ENCODE peak calls at places on chromosome 14, in five cellular contexts. P is lower lobe of right lung, X is GM20000, F is sigmoid colon, Q is HCT116. A is an unnamed sample.

GRCh38 chr14:102508410-102508773 is 1.2 kb downstream of the ANKRD9 start:
- DNase-seq in P (peak; percentile 69), X (peak; percentile 60), F (no peak), Q (no peak), A (peak; percentile 75)

GRCh38 chr14:70721542-70721941 is 79.8 kb downstream of the TTC9 start:
- DNase-seq in P (no peak), X (no peak), F (no peak), Q (no peak), A (no peak)

GRCh38 chr14:35789651-35790050 is 19.4 kb downstream of the RALGAPA1 start:
- DNase-seq in P (no peak), X (no peak), F (no peak), Q (no peak), A (no peak)

GRCh38 chr14:92603309-92604257 is 90.0 kb downstream of the RIN3 start:
- DNase-seq in P (peak; percentile 60), X (no peak), F (peak; percentile 93), Q (no peak), A (peak; percentile 41)

GRCh38 chr14:104246401-104247335 is 108.3 kb downstream of the KIF26A start:
- DNase-seq in P (peak; percentile 28), X (no peak), F (no peak), Q (no peak), A (no peak)

GRCh38 chr14:67480011-67480410 is 8.5 kb downstream of the TMEM229B start:
- DNase-seq in P (no peak), X (no peak), F (no peak), Q (no peak), A (no peak)

GRCh38 chr14:80628547-80628946 is 313.0 kb downstream of the CEP128 start:
- DNase-seq in P (no peak), X (no peak), F (no peak), Q (no peak), A (no peak)

GRCh38 chr14:102209224-102209966 is 69.7 kb downstream of the WDR20 start:
- DNase-seq in P (no peak), X (no peak), F (peak; percentile 60), Q (no peak), A (no peak)

GRCh38 chr14:65927871-65928270 is 515.3 kb downstream of the FUT8 start:
- DNase-seq in P (no peak), X (no peak), F (no peak), Q (no peak), A (no peak)

GRCh38 chr14:49997991-49998390 is 105.1 kb downstream of the ARF6 start:
- DNase-seq in P (no peak), X (no peak), F (no peak), Q (no peak), A (no peak)

GRCh38 chr14:34053666-34054065 is 102.8 kb upstream of the EGLN3 start:
- DNase-seq in P (no peak), X (no peak), F (peak; percentile 85), Q (no peak), A (no peak)

GRCh38 chr14:75518625-75519024 is 3.6 kb upstream of the BATF start:
- DNase-seq in P (no peak), X (peak; percentile 51), F (no peak), Q (peak; percentile 12), A (no peak)

GRCh38 chr14:96108061-96108795 is 69.1 kb downstream of the C14orf132 start:
- DNase-seq in P (no peak), X (no peak), F (no peak), Q (no peak), A (no peak)

GRCh38 chr14:90302529-90303303 is 29.0 kb downstream of the NRDE2 start:
- DNase-seq in P (no peak), X (no peak), F (no peak), Q (no peak), A (no peak)

GRCh38 chr14:104593241-104593701 is 11.3 kb downstream of the TMEM179 start:
- DNase-seq in P (peak; percentile 34), X (no peak), F (no peak), Q (no peak), A (no peak)

GRCh38 chr14:77000340-77001235 is 27.9 kb downstream of the IRF2BPL start:
- DNase-seq in P (no peak), X (peak; percentile 45), F (peak; percentile 86), Q (no peak), A (no peak)

GRCh38 chr14:106843951-106844483 is 1317.6 kb downstream of the TMEM121 start:
- DNase-seq in P (peak; percentile 65), X (no peak), F (no peak), Q (no peak), A (peak; percentile 85)

GRCh38 chr14:92473947-92474535 is 39.5 kb upstream of the RIN3 start:
- DNase-seq in P (no peak), X (no peak), F (no peak), Q (no peak), A (no peak)

GRCh38 chr14:85934123-85934885 is 404.4 kb downstream of the FLRT2 start:
- DNase-seq in P (peak; percentile 47), X (peak; percentile 38), F (peak; percentile 61), Q (no peak), A (peak; percentile 19)

GRCh38 chr14:36161781-36162180 is 14.7 kb downstream of the PTCSC3 start:
- DNase-seq in P (no peak), X (no peak), F (no peak), Q (no peak), A (no peak)

GRCh38 chr14:99982449-99983250 is 82.6 kb upstream of the EVL start:
- DNase-seq in P (no peak), X (peak; percentile 80), F (no peak), Q (peak; percentile 34), A (no peak)

GRCh38 chr14:69500096-69500495 is 15.6 kb downstream of the PLEKHD1 start:
- DNase-seq in P (no peak), X (no peak), F (no peak), Q (no peak), A (no peak)

GRCh38 chr14:64465208-64465821 is at the start of gene AKAP5:
- DNase-seq in P (peak; percentile 54), X (peak; percentile 86), F (no peak), Q (no peak), A (no peak)

GRCh38 chr14:65940056-65940735 is 527.7 kb downstream of the FUT8 start:
- DNase-seq in P (no peak), X (peak; percentile 29), F (no peak), Q (peak; percentile 39), A (peak; percentile 27)

GRCh38 chr14:90580381-90581335 is 183.8 kb downstream of the CALM1 start:
- DNase-seq in P (no peak), X (no peak), F (no peak), Q (no peak), A (no peak)

GRCh38 chr14:37791384-37792036 is 196.1 kb downstream of the TTC6 start:
- DNase-seq in P (no peak), X (no peak), F (no peak), Q (no peak), A (no peak)

GRCh38 chr14:103966631-103967030 is 24.3 kb upstream of the RD3L start:
- DNase-seq in P (no peak), X (no peak), F (no peak), Q (no peak), A (no peak)

GRCh38 chr14:69901113-69901951 is 22.1 kb downstream of the SMOC1 start:
- DNase-seq in P (no peak), X (no peak), F (no peak), Q (no peak), A (no peak)

GRCh38 chr14:55448146-55448614 is 7.8 kb upstream of the TBPL2 start:
- DNase-seq in P (no peak), X (no peak), F (no peak), Q (peak; percentile 100), A (peak; percentile 54)
- TF ChIP-seq CTCF in P (no peak), X (no peak), F (no peak), Q (no peak), A (no peak)

GRCh38 chr14:24690492-24690891 is 56.5 kb upstream of the GZMB start:
- DNase-seq in P (no peak), X (no peak), F (no peak), Q (no peak), A (no peak)
- TF ChIP-seq CTCF in P (no peak), X (no peak), F (no peak), Q (no peak), A (no peak)

GRCh38 chr14:23434488-23435219 is 806 bp downstream of the MYH7 start:
- DNase-seq in P (no peak), X (no peak), F (peak; percentile 34), Q (no peak), A (no peak)

GRCh38 chr14:23432102-23432925 is 3.1 kb downstream of the MYH7 start:
- DNase-seq in P (no peak), X (no peak), F (peak; percentile 49), Q (no peak), A (no peak)

GRCh38 chr14:23431486-23431885 is 4.0 kb downstream of the MYH7 start:
- DNase-seq in P (no peak), X (no peak), F (peak; percentile 13), Q (no peak), A (no peak)

GRCh38 chr14:23432946-23433345 is 2.5 kb downstream of the MYH7 start:
- DNase-seq in P (no peak), X (no peak), F (peak; percentile 34), Q (no peak), A (no peak)

DNA sequence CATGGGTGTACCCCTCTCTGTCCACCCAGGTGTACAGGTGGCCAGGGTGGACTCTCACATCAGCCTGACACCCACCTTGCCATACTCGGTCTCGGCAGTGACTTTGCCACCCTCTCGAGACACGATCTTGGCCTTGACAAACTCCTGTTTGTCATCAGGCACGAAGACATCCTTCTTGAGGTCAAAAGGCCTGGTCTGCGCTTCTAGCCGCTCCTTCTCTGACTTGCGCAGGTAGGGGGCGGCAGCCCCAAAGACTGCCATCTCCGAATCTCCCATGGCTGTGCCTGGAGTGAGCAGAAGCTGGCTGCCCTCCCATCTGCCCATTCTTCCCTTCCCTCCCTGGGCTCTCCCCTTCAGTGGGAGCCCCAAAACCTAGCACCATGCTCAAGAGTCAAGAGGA is 2.0 kb downstream of the MYH7 start:
- DNase-seq in P (no peak), X (no peak), F (peak; percentile 54), Q (no peak), A (no peak)
- TF ChIP-seq CTCF in P (no peak), X (no peak), F (no peak), Q (no peak), A (no peak)

DNA sequence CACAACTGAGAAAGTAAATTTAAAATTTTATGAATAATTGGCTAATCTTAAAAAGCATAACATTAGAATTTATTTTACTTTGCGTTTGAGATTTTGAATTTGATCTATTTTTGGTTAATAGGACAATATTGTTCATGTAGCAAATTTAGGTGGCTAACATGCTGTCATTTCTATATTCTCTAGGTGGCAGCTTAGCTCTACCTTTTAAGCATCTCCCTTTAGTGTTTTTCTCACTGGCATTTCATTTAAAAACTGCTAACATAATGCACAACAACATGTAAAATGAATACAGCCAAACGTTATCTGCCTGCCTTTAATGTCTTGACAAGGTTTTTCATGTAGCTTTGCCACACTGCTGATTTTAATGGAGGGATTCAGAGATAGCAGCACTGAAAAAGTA is 272.3 kb upstream of the FBXO33 start:
- DNase-seq in P (no peak), X (no peak), F (no peak), Q (no peak), A (no peak)
- TF ChIP-seq CTCF in P (no peak), X (no peak), F (no peak), Q (no peak), A (peak; percentile 27)

DNA sequence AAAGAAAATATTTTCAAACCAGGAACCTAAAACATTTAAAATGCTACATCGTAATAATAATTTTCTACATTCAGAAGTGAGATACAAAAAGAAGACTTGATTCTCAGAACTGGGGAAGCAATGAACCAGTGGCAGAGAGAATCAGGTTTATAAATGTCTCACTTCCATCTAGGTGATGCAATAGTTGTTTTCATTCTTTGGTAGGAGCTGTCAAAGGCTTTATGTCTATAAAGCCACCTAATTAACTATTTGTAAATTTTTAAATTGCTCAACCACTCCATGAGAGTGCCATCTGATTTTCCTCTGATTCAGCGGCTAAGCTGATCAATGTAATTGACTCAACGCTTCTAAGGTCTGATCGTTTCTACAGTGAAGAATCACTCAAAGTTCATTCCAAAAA is 66.1 kb downstream of the ARMH4 start:
- DNase-seq in P (no peak), X (no peak), F (no peak), Q (no peak), A (no peak)
- TF ChIP-seq CTCF in P (no peak), X (no peak), F (no peak), Q (no peak), A (no peak)

A was measured in LNCaP clone FGC.